ENCODE peak calls at places on chromosome 6, in ten cellular contexts. O is HCT116, E is left ventricle myocardium inferior, R is IMR-90, C is PC-3, I is NB4, P is mucosa of descending colon, Q is cardiac muscle cell, N is neural progenitor cell, D is cardiac fibroblast. J is an unnamed sample.

GRCh38 chr6:123210645-123211044 is 214.6 kb downstream of the CLVS2 start:
- DNase-seq in P (no peak), C (no peak), R (no peak), E (no peak), O (no peak), Q (no peak), D (no peak), I (no peak), N (no peak), J (no peak)

GRCh38 chr6:170188571-170189001 is 102.3 kb downstream of the DLL1 start:
- DNase-seq in P (no peak), E (no peak), R (no peak), C (no peak), I (no peak), N (no peak), D (no peak), Q (no peak), O (no peak), J (no peak)

GRCh38 chr6:166203003-166203640 is 35.5 kb upstream of the TBXT start:
- DNase-seq in C (no peak), D (no peak), R (peak; percentile 9), Q (peak; percentile 30), N (no peak), P (no peak), I (no peak), E (no peak), O (no peak), J (no peak)

GRCh38 chr6:33994198-33995045 is 151.5 kb downstream of the GRM4 start:
- DNase-seq in D (no peak), P (no peak), R (no peak), E (no peak), O (no peak), C (no peak), Q (no peak), N (no peak), I (no peak), J (no peak)

GRCh38 chr6:98579941-98580340 is 254.4 kb upstream of the POU3F2 start:
- DNase-seq in I (no peak), Q (no peak), E (no peak), D (peak; percentile 37), O (no peak), P (no peak), R (peak; percentile 2), C (peak; percentile 18), N (no peak), J (no peak)

GRCh38 chr6:57004292-57004691 is 42.2 kb upstream of the KIAA1586 start:
- DNase-seq in C (no peak), O (no peak), Q (no peak), R (no peak), I (no peak), P (no peak), N (no peak), D (no peak), E (no peak), J (no peak)

GRCh38 chr6:3377536-3378397 is 79.1 kb downstream of the SLC22A23 start:
- DNase-seq in C (no peak), N (no peak), P (peak; percentile 26), R (peak; percentile 39), O (no peak), I (no peak), E (no peak), D (peak; percentile 73), Q (no peak), J (no peak)

GRCh38 chr6:157823001-157823522 is at the start of gene SNX9:
- DNase-seq in R (peak; percentile 72), N (peak; percentile 90), Q (peak; percentile 86), O (peak; percentile 29), P (peak; percentile 87), D (peak; percentile 72), I (peak; percentile 92), E (peak; percentile 84), C (peak; percentile 69), J (peak; percentile 59)

GRCh38 chr6:26232950-26233607 is 131.9 kb upstream of the BTN3A2 start:
- DNase-seq in P (no peak), E (no peak), O (no peak), R (peak; percentile 79), N (peak; percentile 39), Q (peak; percentile 82), C (peak; percentile 95), D (peak; percentile 75), I (peak; percentile 49), J (peak; percentile 78)

GRCh38 chr6:147774856-147775255 is 266.4 kb downstream of the SAMD5 start:
- DNase-seq in O (no peak), I (peak; percentile 12), Q (peak; percentile 7), E (no peak), C (peak; percentile 9), D (no peak), R (no peak), P (no peak), N (peak; percentile 48), J (no peak)

GRCh38 chr6:1382331-1382882 is 7.0 kb upstream of the FOXF2 start:
- DNase-seq in R (no peak), O (no peak), I (no peak), C (no peak), P (no peak), E (no peak), Q (no peak), D (no peak), N (no peak), J (no peak)

GRCh38 chr6:83429269-83429668 is 1.6 kb downstream of the ME1 start:
- DNase-seq in O (no peak), D (no peak), C (peak; percentile 17), E (no peak), I (no peak), R (no peak), Q (no peak), P (no peak), N (no peak), J (no peak)

GRCh38 chr6:89690944-89691324 is 52.4 kb upstream of the LYRM2 start:
- DNase-seq in I (peak; percentile 9), D (no peak), C (no peak), E (no peak), Q (no peak), R (no peak), O (no peak), N (peak; percentile 36), P (no peak), J (no peak)

GRCh38 chr6:2111162-2111677 is 134.2 kb downstream of the GMDS start:
- DNase-seq in R (peak; percentile 89), I (no peak), C (peak; percentile 80), P (no peak), N (no peak), Q (peak; percentile 82), D (peak; percentile 92), E (no peak), O (peak; percentile 21), J (peak; percentile 51)

GRCh38 chr6:19895866-19896579 is 58.9 kb downstream of the ID4 start:
- DNase-seq in C (peak; percentile 38), P (no peak), E (no peak), I (no peak), D (no peak), O (no peak), Q (peak; percentile 17), R (no peak), N (no peak), J (no peak)

GRCh38 chr6:28490191-28490890 is 25.3 kb downstream of the GPX6 start:
- DNase-seq in R (peak; percentile 19), Q (no peak), I (peak; percentile 22), D (no peak), E (no peak), O (no peak), P (no peak), C (no peak), N (peak; percentile 26), J (peak; percentile 34)

DNA sequence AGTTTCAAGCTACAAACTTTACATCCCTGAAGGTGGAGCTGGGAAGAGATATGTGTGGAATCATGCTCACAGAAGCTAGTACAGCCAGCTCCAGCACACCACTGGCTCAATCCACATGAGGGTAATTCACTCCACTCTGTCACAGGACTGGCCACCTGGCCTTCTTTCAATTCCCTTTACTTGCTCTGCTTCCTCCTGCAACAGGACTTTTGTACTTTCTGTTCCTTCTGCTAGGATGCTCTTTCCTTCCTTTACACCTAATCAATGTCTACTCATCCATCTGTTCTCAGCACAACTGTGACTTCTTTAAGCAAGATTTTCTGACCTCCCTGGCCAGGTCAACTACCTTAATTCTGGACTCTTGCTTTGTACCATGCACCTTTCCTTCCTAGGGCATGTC is 39.4 kb upstream of the MYB start:
- DNase-seq in Q (no peak), P (no peak), N (no peak), I (no peak), C (no peak), R (no peak), O (no peak), D (no peak), E (no peak), J (peak; percentile 50)
- H3K4me3 ChIP-seq in Q (no peak overlapping the region), P (no peak overlapping the region), N (no peak overlapping the region), I (no peak overlapping the region), C (no peak overlapping the region), R (no peak overlapping the region), O (no peak overlapping the region), D (no peak overlapping the region), E (no peak overlapping the region), J (no peak overlapping the region)

GRCh38 chr6:50198245-50198644 is 148.5 kb upstream of the DEFB112 start:
- DNase-seq in P (no peak), R (no peak), Q (no peak), C (no peak), E (no peak), I (no peak), D (no peak), N (peak; percentile 81), O (no peak), J (no peak)
- TF ChIP-seq CTCF in P (no peak), R (no peak), Q (no peak), C (no peak), E (no peak), I (no peak), D (no peak), N (no peak), O (no peak), J (no peak)

GRCh38 chr6:161080263-161080970 is 88.8 kb downstream of the MAP3K4 start:
- DNase-seq in P (no peak), D (no peak), R (no peak), E (no peak), I (no peak), O (no peak), C (no peak), N (no peak), Q (peak; percentile 49), J (no peak)
- H3K4me3 ChIP-seq in P (no peak overlapping the region), D (no peak overlapping the region), R (no peak overlapping the region), E (no peak overlapping the region), I (no peak overlapping the region), O (no peak overlapping the region), C (no peak overlapping the region), N (no peak overlapping the region), Q (no peak overlapping the region), J (no peak overlapping the region)

DNA sequence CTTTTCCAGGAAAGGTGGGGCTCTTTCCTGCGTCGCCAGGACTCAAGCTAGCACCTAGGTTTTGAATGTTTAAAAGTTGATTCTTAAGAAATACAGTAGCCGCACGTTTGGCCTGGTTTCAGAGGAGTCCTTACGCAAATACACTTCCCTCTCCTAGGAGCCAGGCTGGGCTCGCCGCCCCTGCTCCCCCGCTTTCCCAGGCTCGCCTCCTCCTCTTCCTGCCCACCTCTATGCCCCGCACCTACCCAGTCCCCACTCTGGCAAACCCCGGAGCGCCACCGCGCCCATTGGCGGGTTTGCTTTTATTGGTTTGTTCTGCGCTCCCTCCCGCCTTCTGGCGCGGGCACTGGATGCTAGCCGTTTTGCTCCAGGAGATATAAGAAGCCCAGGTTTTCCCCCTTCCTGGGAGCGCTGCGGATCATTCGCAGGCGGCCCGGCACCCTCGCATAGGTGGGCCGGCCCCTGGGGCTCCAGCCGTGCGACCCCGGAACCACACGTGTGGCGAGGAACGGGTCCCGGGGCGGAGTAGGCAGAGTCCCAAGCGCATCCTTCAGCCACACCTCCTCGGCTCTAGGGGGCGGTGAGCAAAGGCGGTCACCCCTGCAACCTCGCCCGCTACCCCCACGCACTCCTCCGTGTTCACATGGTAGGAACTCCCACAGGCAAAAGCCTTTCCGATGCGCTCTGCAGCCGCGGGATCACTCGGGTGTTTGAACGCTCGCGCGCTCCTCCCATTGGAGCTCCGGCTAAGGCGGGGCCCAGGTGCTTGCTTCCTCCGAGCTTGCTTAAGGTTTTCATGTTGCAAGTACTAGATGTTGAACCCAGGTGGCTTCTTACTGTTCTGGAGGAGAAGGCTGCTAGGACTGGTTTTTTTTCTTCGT is 119.0 kb downstream of the RTN4IP1 start:
- DNase-seq in N (peak; percentile 69), P (peak; percentile 88), D (peak; percentile 47), Q (peak; percentile 61), O (no peak), C (peak; percentile 85), I (peak; percentile 94), E (peak; percentile 36), R (no peak), J (peak; percentile 87)
- TF ChIP-seq CTCF in N (peak; percentile 33), P (no peak), D (no peak), Q (no peak), O (no peak), C (peak; percentile 13), I (no peak), E (no peak), R (no peak), J (no peak)

J was measured in GM12865.